ENCODE peak calls at places on chromosomes 12 and 14, in four cellular contexts. S is HepG2, D is HCT116, Q is K562. G is an unnamed sample.

GRCh38 chr14:106318700-106319099 is 792.3 kb downstream of the TMEM121 start:
- DNase-seq in S (no peak), D (no peak), Q (peak; percentile 38), G (peak; percentile 57)

GRCh38 chr14:91221270-91221669 is 23.2 kb downstream of the GPR68 start:
- DNase-seq in S (no peak), D (no peak), Q (no peak), G (no peak)

GRCh38 chr14:101932668-101933067 is 31.7 kb upstream of the DYNC1H1 start:
- DNase-seq in S (peak; percentile 31), D (no peak), Q (no peak), G (no peak)

GRCh38 chr12:108313609-108314331 is 25.3 kb downstream of the CMKLR1 start:
- DNase-seq in S (peak; percentile 99), D (no peak), Q (peak; percentile 56), G (peak; percentile 41)

GRCh38 chr14:85917631-85918030 is 387.7 kb downstream of the FLRT2 start:
- DNase-seq in S (no peak), D (no peak), Q (no peak), G (no peak)

GRCh38 chr14:65210118-65210826 is 108.0 kb upstream of the MAX start:
- DNase-seq in S (no peak), D (no peak), Q (no peak), G (no peak)

GRCh38 chr12:108734200-108734906 is 3.0 kb upstream of the CORO1C start:
- DNase-seq in S (peak; percentile 98), D (peak; percentile 86), Q (peak; percentile 35), G (no peak)

GRCh38 chr14:85587152-85587697 is 57.3 kb downstream of the FLRT2 start:
- DNase-seq in S (no peak), D (no peak), Q (no peak), G (no peak)

GRCh38 chr12:111293266-111294009 is 75.5 kb downstream of the PHETA1 start:
- DNase-seq in S (no peak), D (no peak), Q (no peak), G (no peak)

GRCh38 chr12:45168976-45169375 is 46.9 kb upstream of the ANO6 start:
- DNase-seq in S (no peak), D (no peak), Q (no peak), G (no peak)

GRCh38 chr12:115044073-115044472 is 360.1 kb upstream of the TBX3 start:
- DNase-seq in S (no peak), D (peak; percentile 18), Q (no peak), G (no peak)

GRCh38 chr12:45419317-45419716 is 203.4 kb downstream of the ANO6 start:
- DNase-seq in S (no peak), D (no peak), Q (no peak), G (no peak)

GRCh38 chr12:49089831-49090773 is 4.5 kb downstream of the DHH start:
- DNase-seq in S (no peak), D (no peak), Q (peak; percentile 83), G (peak; percentile 76)
- TF ChIP-seq CTCF in S (peak; percentile 44), D (no peak), Q (peak; percentile 32), G (peak; percentile 47)

GRCh38 chr12:104602426-104602825 is 145.7 kb downstream of the CHST11 start:
- DNase-seq in S (no peak), D (no peak), Q (no peak), G (no peak)
- TF ChIP-seq ELF1 in S (no peak), D (no peak), Q (no peak), G (no peak)

GRCh38 chr14:20848955-20849570 is 42.1 kb upstream of the RNASE3 start:
- DNase-seq in S (peak; percentile 19), D (no peak), Q (no peak), G (no peak)
- TF ChIP-seq JUND in S (no peak), D (no peak), Q (no peak), G (no peak)

DNA sequence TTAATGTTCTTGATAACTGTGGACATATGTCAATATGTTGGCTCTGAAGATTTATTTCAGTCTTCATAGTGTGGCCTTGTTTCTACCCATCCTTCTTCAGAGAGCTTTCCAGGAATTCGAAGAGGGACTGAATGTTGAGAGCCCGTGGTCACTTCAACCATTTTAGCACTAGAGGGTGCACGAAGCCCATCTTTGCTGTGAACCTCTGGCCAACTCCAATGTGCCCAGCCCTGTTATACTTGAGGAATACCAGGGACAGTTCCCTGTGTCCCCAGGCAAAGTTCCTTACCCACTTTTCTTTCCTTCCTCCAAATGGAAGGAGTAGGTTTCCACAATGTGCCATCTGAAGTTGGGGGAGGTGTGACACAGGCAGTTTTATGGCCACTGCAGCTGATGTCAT is 603.5 kb downstream of the RPL10L start:
- DNase-seq in S (peak; percentile 4), D (peak; percentile 39), Q (no peak), G (peak; percentile 1)
- TF ChIP-seq CTCF in S (peak; percentile 68), D (no peak), Q (no peak), G (no peak)

DNA sequence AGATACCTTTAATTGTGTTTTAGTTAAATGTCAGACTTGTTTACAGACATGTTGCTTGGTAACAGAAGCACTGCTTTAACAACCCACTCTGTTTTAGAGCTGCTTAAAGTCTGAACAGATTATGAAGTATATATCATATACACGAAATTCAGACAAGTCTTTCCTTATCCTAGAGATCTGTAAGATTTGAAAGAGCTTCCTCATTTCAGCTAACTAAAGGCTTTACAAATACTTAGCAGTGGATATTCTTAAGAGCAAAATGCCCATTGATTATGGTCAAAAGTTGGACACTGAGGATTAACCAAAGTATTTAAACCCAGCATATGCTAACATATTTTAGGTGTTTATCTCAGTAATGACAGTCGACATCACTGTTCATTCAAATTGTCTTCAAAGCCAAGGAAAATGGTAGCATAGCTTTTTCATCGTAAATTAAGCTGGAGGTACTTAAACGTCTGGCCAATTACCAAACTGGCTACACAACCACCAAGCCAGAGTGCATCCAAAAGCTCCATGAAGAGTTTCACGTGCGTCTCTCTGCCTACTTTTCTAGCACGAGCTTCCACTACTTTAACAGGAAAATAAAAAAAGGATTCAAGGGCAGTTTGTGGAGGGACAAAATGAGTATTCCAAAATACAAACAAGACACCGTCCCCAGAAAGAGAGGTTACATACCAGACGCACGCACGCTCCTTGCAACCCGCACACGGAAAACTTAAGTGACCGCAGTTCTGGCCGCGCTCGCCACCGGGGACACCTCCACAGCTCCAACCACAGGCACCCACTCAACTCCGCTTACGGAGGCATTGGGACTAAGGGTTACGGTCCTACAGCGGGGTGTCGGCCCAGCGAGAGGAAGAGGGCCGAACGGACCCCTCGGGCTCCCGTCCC is 540 bp downstream of the CEP83 start:
- DNase-seq in S (peak; percentile 17), D (peak; percentile 24), Q (peak; percentile 8), G (peak; percentile 25)
- TF ChIP-seq ELF1 in S (no peak), D (no peak), Q (no peak), G (no peak)

GRCh38 chr12:124396544-124397398 is 101.9 kb downstream of the RFLNA start:
- DNase-seq in S (no peak), D (no peak), Q (peak; percentile 30), G (peak; percentile 57)

GRCh38 chr12:124394462-124395128 is 99.7 kb downstream of the RFLNA start:
- DNase-seq in S (no peak), D (no peak), Q (no peak), G (no peak)

GRCh38 chr12:124393831-124394230 is 98.9 kb downstream of the RFLNA start:
- DNase-seq in S (no peak), D (no peak), Q (no peak), G (no peak)

GRCh38 chr12:124395986-124396385 is 101.1 kb downstream of the RFLNA start:
- DNase-seq in S (no peak), D (no peak), Q (no peak), G (no peak)

DNA sequence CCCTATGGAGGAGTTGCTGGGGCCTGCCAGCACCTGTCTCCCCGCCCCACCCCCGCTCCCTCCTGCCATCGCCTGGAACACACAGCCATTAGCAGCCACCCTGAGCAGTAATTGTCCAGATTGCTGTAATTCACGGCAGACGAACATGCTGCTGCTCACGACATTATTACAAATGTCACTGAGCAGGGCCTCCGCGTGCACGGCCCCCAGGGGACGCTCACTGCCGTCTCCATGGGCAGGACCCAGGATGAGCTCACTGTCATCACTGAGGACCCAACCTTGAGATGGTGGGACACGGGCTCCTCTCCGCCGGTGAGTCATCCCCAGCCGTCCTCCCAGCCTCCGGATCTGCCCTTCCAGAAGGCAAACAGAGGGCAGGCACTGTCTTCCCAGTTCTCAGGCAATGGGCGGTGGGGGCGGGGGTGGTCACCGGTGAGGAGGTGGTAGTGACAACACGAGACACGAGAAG is 100.4 kb downstream of the RFLNA start:
- DNase-seq in S (no peak), D (no peak), Q (no peak), G (peak; percentile 79)
- TF ChIP-seq JUND in S (no peak), D (no peak), Q (no peak), G (no peak)

DNA sequence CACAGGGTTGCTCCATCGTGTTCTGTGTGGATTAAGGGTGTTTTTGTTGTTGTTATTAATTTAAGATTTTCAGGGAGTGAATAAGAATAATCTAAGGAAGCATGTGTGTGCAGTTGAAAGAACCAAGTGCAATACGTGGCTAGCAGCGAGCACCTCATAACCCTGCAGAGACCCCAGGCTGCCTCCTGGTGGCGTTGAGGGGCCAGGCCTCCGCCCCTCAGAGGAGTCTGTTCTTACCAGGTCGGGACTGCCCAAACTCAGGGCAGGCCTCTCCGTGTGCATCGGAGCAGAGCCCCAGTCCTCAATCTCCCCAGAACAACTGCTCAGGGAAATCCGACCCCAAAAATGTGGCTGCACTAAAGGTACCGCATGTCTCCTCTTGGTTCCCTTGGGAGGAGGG is 36.8 kb downstream of the IL31 start:
- DNase-seq in S (no peak), D (no peak), Q (no peak), G (no peak)
- TF ChIP-seq CTCF in S (peak; percentile 5), D (no peak), Q (peak; percentile 51), G (peak; percentile 19)

GRCh38 chr14:31990183-31990862 is 86.8 kb upstream of the ARHGAP5 start:
- DNase-seq in S (no peak), D (no peak), Q (no peak), G (no peak)
- TF ChIP-seq ELF1 in S (no peak), D (no peak), Q (no peak), G (no peak)

GRCh38 chr12:121765573-121765972 is 27.9 kb downstream of the RHOF start:
- DNase-seq in S (no peak), D (peak; percentile 58), Q (peak; percentile 47), G (no peak)
- TF ChIP-seq JUND in S (no peak), D (peak; percentile 95), Q (peak; percentile 88), G (peak; percentile 95)

GRCh38 chr12:84397279-84397678 is 515.3 kb downstream of the SLC6A15 start:
- DNase-seq in S (no peak), D (no peak), Q (no peak), G (peak; percentile 6)
- TF ChIP-seq CTCF in S (no peak), D (peak; percentile 20), Q (no peak), G (peak; percentile 75)

G was measured in SK-N-SH.